ENCODE peak calls at places on chromosomes 12 and 14, in seven cellular contexts. One of them, this sample, is unnamed. For H3K9me3, the result is how much of the 10 kb centered on the place peaks cover.

GRCh38 chr12:14614704-14615121 is 47.0 kb upstream of the PLBD1 start:
- DNase-seq in A549: no peak
- DNase-seq in heart left ventricle: no peak
- DNase-seq in uterus: no peak
- DNase-seq in transverse colon: no peak
- DNase-seq in HCT116: no peak
- DNase-seq in IMR-90: no peak
- DNase-seq in this sample: no peak

GRCh38 chr14:105223260-105223659 is 25.1 kb upstream of the BTBD6 start:
- DNase-seq in uterus: no peak
- DNase-seq in transverse colon: no peak
- DNase-seq in heart left ventricle: no peak
- DNase-seq in A549: no peak
- DNase-seq in HCT116: no peak
- DNase-seq in IMR-90: no peak
- DNase-seq in this sample: no peak

GRCh38 chr12:113899042-113899843 is 66.9 kb downstream of the RBM19 start:
- DNase-seq in IMR-90: no peak
- DNase-seq in transverse colon: no peak
- DNase-seq in HCT116: no peak
- DNase-seq in A549: no peak
- DNase-seq in uterus: no peak
- DNase-seq in heart left ventricle: no peak
- DNase-seq in this sample: no peak

GRCh38 chr12:58583541-58583940 is 336.8 kb downstream of the LRIG3 start:
- DNase-seq in HCT116: no peak
- DNase-seq in A549: no peak
- DNase-seq in uterus: no peak
- DNase-seq in transverse colon: no peak
- DNase-seq in heart left ventricle: no peak
- DNase-seq in IMR-90: peak
- DNase-seq in this sample: no peak

GRCh38 chr12:12723681-12724420 is 6.7 kb downstream of the CDKN1B start:
- DNase-seq in IMR-90: peak
- DNase-seq in heart left ventricle: peak
- DNase-seq in transverse colon: peak
- DNase-seq in uterus: peak
- DNase-seq in HCT116: no peak
- DNase-seq in A549: peak
- DNase-seq in this sample: no peak

GRCh38 chr12:116266220-116266619 is 11.3 kb downstream of the MED13L start:
- DNase-seq in transverse colon: no peak
- DNase-seq in HCT116: no peak
- DNase-seq in A549: peak
- DNase-seq in heart left ventricle: no peak
- DNase-seq in uterus: no peak
- DNase-seq in IMR-90: peak
- DNase-seq in this sample: no peak

GRCh38 chr12:56979628-56980027 is 22.2 kb upstream of the RDH16 start:
- DNase-seq in A549: no peak
- DNase-seq in uterus: no peak
- DNase-seq in heart left ventricle: no peak
- DNase-seq in transverse colon: no peak
- DNase-seq in HCT116: no peak
- DNase-seq in IMR-90: no peak
- DNase-seq in this sample: no peak

GRCh38 chr12:89359615-89360014 is 7.3 kb upstream of the DUSP6 start:
- DNase-seq in IMR-90: no peak
- DNase-seq in heart left ventricle: no peak
- DNase-seq in A549: no peak
- DNase-seq in uterus: no peak
- DNase-seq in transverse colon: no peak
- DNase-seq in HCT116: no peak
- DNase-seq in this sample: no peak

GRCh38 chr12:126760109-126760508 is 1506.9 kb upstream of the TMEM132C start:
- DNase-seq in HCT116: no peak
- DNase-seq in IMR-90: no peak
- DNase-seq in transverse colon: no peak
- DNase-seq in A549: no peak
- DNase-seq in heart left ventricle: no peak
- DNase-seq in uterus: no peak
- DNase-seq in this sample: no peak

GRCh38 chr12:126761420-126761819 is 1505.5 kb upstream of the TMEM132C start:
- DNase-seq in transverse colon: no peak
- DNase-seq in IMR-90: no peak
- DNase-seq in A549: no peak
- DNase-seq in HCT116: no peak
- DNase-seq in heart left ventricle: no peak
- DNase-seq in uterus: no peak
- DNase-seq in this sample: no peak

GRCh38 chr12:126767334-126767733 is 1499.6 kb upstream of the TMEM132C start:
- DNase-seq in uterus: no peak
- DNase-seq in IMR-90: no peak
- DNase-seq in heart left ventricle: no peak
- DNase-seq in HCT116: no peak
- DNase-seq in A549: no peak
- DNase-seq in transverse colon: no peak
- DNase-seq in this sample: no peak

GRCh38 chr12:126763359-126763758 is 1503.6 kb upstream of the TMEM132C start:
- DNase-seq in transverse colon: no peak
- DNase-seq in HCT116: no peak
- DNase-seq in IMR-90: no peak
- DNase-seq in A549: no peak
- DNase-seq in heart left ventricle: no peak
- DNase-seq in uterus: no peak
- DNase-seq in this sample: no peak

GRCh38 chr12:126762150-126762549 is 1504.8 kb upstream of the TMEM132C start:
- DNase-seq in transverse colon: no peak
- DNase-seq in heart left ventricle: no peak
- DNase-seq in HCT116: no peak
- DNase-seq in uterus: no peak
- DNase-seq in IMR-90: no peak
- DNase-seq in A549: no peak
- DNase-seq in this sample: no peak
- H3K9me3 ChIP-seq in transverse colon: under half
- H3K9me3 ChIP-seq in heart left ventricle: under half
- H3K9me3 ChIP-seq in HCT116: under half
- H3K9me3 ChIP-seq in uterus: under half
- H3K9me3 ChIP-seq in IMR-90: under half
- H3K9me3 ChIP-seq in A549: under half
- H3K9me3 ChIP-seq in this sample: under half

DNA sequence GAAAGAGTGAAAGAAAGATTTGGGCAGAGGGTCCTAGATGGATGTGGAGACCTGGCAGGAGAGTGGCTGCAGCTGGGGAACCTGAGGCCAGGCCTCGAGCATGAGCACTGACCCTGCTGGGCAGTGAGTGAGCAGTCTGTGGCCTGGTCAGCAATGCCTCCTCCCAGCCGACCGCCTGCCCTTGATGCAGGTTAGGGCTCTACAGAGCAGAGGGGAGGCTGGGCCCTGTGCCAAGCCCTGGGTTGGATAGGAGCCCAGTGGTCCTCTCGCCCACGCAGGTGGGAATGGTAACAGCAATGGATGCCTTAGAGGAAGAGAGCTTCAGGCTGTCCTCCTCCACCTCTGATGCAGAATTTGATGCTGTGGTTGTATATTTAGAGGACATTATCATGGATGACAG is 59.8 kb downstream of the RAB35 start:
- DNase-seq in HCT116: no peak
- DNase-seq in heart left ventricle: no peak
- DNase-seq in A549: no peak
- DNase-seq in uterus: no peak
- DNase-seq in transverse colon: no peak
- DNase-seq in IMR-90: no peak
- DNase-seq in this sample: no peak
- TF ChIP-seq POLR2A in HCT116: no peak
- TF ChIP-seq POLR2A in heart left ventricle: no peak
- TF ChIP-seq POLR2A in A549: no peak
- TF ChIP-seq POLR2A in uterus: no peak
- TF ChIP-seq POLR2A in transverse colon: no peak
- TF ChIP-seq POLR2A in IMR-90: no peak
- TF ChIP-seq POLR2A in this sample: no peak

DNA sequence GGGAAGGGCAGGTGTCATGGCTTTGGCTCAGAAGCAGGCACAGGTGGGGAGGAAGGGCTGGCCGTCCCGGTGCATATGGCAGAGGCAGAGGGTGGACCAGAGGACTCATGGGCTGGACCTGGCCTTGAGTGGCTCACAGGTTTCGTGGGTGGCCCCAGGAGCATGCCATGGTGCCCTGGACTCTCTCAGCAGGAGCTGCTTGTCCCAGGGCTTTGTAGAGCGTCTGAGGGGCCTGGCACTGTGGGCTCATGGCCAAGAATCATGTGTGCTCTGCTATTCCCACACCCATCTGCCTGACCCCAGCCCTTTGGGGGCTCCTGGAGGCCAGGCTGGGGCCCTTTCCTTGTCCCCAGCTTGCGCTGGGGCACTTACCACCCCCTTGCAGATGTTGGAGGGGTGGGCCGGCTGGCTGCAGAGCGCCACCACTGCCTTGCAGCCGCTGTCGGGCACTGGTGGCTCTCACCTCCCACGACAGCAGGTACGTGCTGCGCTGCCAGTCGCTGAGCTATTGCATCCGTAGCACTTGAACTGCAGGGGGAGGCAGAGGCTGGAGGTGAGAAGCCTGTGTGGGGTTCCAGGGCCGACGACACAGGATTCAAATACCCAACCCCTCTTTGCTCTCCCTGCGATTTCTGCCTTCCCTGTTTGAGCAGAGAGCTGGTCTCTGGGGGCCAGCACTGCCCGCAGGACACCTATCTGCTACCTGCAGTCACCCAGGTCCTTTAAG is 187.4 kb upstream of the PRMT8 start:
- DNase-seq in HCT116: no peak
- DNase-seq in transverse colon: no peak
- DNase-seq in IMR-90: no peak
- DNase-seq in heart left ventricle: no peak
- DNase-seq in uterus: no peak
- DNase-seq in A549: no peak
- DNase-seq in this sample: no peak
- H3K27ac ChIP-seq in HCT116: peak
- H3K27ac ChIP-seq in transverse colon: no peak
- H3K27ac ChIP-seq in IMR-90: no peak
- H3K27ac ChIP-seq in heart left ventricle: no peak
- H3K27ac ChIP-seq in uterus: no peak
- H3K27ac ChIP-seq in A549: peak
- H3K27ac ChIP-seq in this sample: no peak

GRCh38 chr14:101354726-101355125 is 206.6 kb upstream of the DIO3 start:
- DNase-seq in IMR-90: no peak
- DNase-seq in heart left ventricle: no peak
- DNase-seq in uterus: peak
- DNase-seq in A549: no peak
- DNase-seq in HCT116: no peak
- DNase-seq in transverse colon: no peak
- DNase-seq in this sample: peak
- H3K9me3 ChIP-seq in IMR-90: under half
- H3K9me3 ChIP-seq in heart left ventricle: under half
- H3K9me3 ChIP-seq in uterus: under half
- H3K9me3 ChIP-seq in A549: under half
- H3K9me3 ChIP-seq in HCT116: under half
- H3K9me3 ChIP-seq in transverse colon: under half
- H3K9me3 ChIP-seq in this sample: under half

GRCh38 chr12:104456417-104456949 is at the start of gene CHST11:
- DNase-seq in IMR-90: peak
- DNase-seq in HCT116: peak
- DNase-seq in heart left ventricle: peak
- DNase-seq in A549: peak
- DNase-seq in transverse colon: peak
- DNase-seq in uterus: peak
- DNase-seq in this sample: no peak
- TF ChIP-seq POLR2A in IMR-90: peak
- TF ChIP-seq POLR2A in HCT116: no peak
- TF ChIP-seq POLR2A in heart left ventricle: peak
- TF ChIP-seq POLR2A in A549: no peak
- TF ChIP-seq POLR2A in transverse colon: peak
- TF ChIP-seq POLR2A in uterus: peak
- TF ChIP-seq POLR2A in this sample: peak

DNA sequence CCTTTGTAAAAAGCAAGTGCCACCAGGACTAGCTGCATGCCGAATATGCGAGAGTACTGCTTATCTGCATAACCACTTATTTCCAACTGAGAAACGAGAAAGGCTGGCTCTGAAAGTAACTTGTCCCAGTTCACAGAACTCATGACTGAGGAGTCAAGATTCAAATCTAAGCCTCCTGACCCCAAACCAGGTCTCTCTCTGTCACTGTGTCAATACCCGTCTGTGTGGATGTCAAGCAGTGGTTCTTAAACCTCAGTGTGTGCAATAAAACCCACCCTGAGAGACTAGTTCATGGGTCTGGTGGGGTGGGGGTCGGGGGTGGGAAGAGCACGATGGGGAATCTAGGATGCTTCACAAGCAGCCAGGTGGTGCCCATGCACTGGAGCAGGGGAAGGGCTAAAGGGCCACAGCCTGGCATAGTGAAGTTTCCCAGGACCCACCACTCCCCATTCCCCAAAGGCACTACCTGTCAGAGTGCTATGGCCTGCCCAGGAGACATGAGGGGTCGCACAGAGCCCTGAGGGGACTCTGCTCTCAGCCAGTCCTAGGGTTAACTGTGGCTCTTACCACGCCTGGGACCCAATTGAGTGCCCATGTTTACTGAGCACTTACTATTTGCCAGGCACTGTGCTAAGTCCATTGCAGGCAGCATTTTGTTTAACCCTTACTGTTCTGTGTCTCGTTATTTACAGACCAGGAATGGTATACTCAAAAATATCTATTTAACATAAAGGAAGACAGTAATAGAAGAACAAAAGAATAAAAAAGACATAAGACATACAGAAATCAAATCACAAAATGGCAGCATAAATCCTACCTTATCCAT is 33.4 kb upstream of the PNMA1 start:
- DNase-seq in transverse colon: no peak
- DNase-seq in IMR-90: no peak
- DNase-seq in A549: no peak
- DNase-seq in uterus: no peak
- DNase-seq in heart left ventricle: no peak
- DNase-seq in HCT116: no peak
- DNase-seq in this sample: no peak
- H3K27ac ChIP-seq in transverse colon: peak
- H3K27ac ChIP-seq in IMR-90: no peak
- H3K27ac ChIP-seq in A549: peak
- H3K27ac ChIP-seq in uterus: peak
- H3K27ac ChIP-seq in heart left ventricle: peak
- H3K27ac ChIP-seq in HCT116: no peak
- H3K27ac ChIP-seq in this sample: peak

DNA sequence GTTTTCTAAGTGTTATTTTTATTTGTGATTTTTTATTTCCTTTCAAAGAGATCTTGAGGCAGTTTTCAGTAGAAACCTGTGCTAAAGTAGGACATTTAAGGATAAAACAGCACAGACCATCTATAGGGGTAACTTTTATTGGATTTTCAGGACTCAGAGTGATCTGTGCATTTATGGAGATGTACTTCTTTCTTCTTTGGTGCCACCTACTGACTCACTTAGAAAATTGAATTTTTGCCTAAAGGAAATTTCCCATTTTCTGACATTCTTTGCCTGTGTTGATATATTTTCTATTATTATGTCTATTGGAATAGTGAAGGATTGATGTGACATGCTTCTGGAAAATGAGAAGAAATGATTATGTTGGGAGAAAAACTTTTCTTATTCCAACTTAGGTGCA is 113.0 kb downstream of the UNC79 start:
- DNase-seq in IMR-90: peak
- DNase-seq in transverse colon: no peak
- DNase-seq in uterus: no peak
- DNase-seq in HCT116: peak
- DNase-seq in A549: peak
- DNase-seq in heart left ventricle: no peak
- DNase-seq in this sample: no peak
- H3K9me3 ChIP-seq in IMR-90: under half
- H3K9me3 ChIP-seq in transverse colon: under half
- H3K9me3 ChIP-seq in uterus: under half
- H3K9me3 ChIP-seq in HCT116: under half
- H3K9me3 ChIP-seq in A549: under half
- H3K9me3 ChIP-seq in heart left ventricle: under half
- H3K9me3 ChIP-seq in this sample: under half